ENCODE peak calls at places on chromosomes 4 and X, in five cellular contexts. U is vagina, V is heart right ventricle, Y is iPS DF 6.9, P is upper lobe of right lung. I is an unnamed sample.

GRCh38 chrX:150569155-150569477 is 695 bp downstream of the MTM1 start:
- DNase-seq in V (no peak), Y (no peak), P (peak), U (no peak), I (peak)

GRCh38 chrX:56233682-56234081 is 1.5 kb downstream of the KLF8 start:
- DNase-seq in U (no peak), V (peak), P (peak), Y (no peak), I (peak)

GRCh38 chr4:173301518-173302201 is 32.5 kb downstream of the HMGB2 start:
- DNase-seq in V (no peak), Y (no peak), P (no peak), U (no peak), I (no peak)

GRCh38 chr4:54959656-54960055 is 165.7 kb downstream of the KDR start:
- DNase-seq in U (no peak), Y (no peak), P (no peak), V (no peak), I (no peak)

GRCh38 chrX:27336466-27337091 is 126.6 kb downstream of the PPP4R3C start:
- DNase-seq in Y (peak), U (no peak), P (no peak), V (no peak), I (peak)

GRCh38 chrX:139967300-139967699 is 2.0 kb upstream of the CXorf66 start:
- DNase-seq in P (no peak), V (no peak), U (no peak), Y (no peak), I (no peak)

GRCh38 chr4:84474107-84474506 is 25.0 kb downstream of the NKX6-1 start:
- DNase-seq in P (no peak), Y (no peak), V (no peak), U (no peak), I (no peak)

GRCh38 chr4:100098681-100099080 is 91.6 kb downstream of the DDIT4L start:
- DNase-seq in P (no peak), Y (no peak), V (no peak), U (no peak), I (no peak)

GRCh38 chrX:131752493-131753198 is 208.8 kb downstream of the OR13H1 start:
- DNase-seq in Y (no peak), U (no peak), V (no peak), P (no peak), I (no peak)

GRCh38 chr4:137950286-137950685 is 291.9 kb downstream of the SLC7A11 start:
- DNase-seq in V (no peak), U (no peak), Y (no peak), P (no peak), I (no peak)

GRCh38 chr4:48891028-48891619 is 15.4 kb downstream of the OCIAD2 start:
- DNase-seq in V (no peak), Y (no peak), P (no peak), U (no peak), I (no peak)

GRCh38 chrX:24485976-24486680 is 21.0 kb downstream of the PDK3 start:
- DNase-seq in Y (no peak), P (no peak), U (no peak), V (no peak), I (no peak)

GRCh38 chr4:144336633-144337032 is 196.1 kb upstream of the GYPA start:
- DNase-seq in P (no peak), Y (no peak), U (no peak), V (no peak), I (no peak)

GRCh38 chr4:82745173-82745842 is 53.3 kb downstream of the SCD5 start:
- DNase-seq in Y (no peak), V (no peak), P (no peak), U (no peak), I (no peak)

GRCh38 chr4:106421441-106422296 is 53.1 kb upstream of the GIMD1 start:
- DNase-seq in V (no peak), P (no peak), Y (no peak), U (no peak), I (no peak)

GRCh38 chr4:13302876-13303275 is 181.3 kb downstream of the RAB28 start:
- DNase-seq in U (no peak), P (no peak), Y (no peak), V (no peak), I (no peak)

GRCh38 chrX:68139791-68140190 is 293.5 kb downstream of the OPHN1 start:
- DNase-seq in Y (no peak), V (no peak), P (no peak), U (no peak), I (no peak)

DNA sequence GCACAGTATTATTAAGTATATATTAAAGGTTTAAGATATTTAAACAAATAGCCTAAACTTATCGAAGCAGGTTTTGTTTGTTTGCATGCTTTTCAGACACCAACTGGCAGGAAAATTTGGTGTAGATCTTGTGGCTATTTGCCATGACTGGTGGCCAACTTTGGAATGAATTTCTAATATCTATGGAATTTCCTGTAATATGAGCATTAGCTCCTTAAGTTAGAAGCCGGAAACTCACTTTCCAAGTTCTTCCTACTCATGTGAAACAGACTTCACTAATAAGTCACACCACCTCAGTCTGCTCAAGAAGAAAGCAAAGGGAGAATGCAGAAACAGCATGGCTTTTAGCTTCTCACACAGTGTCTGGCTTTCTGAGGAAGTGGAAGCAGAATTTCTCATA is 563.9 kb downstream of the GRXCR1 start:
- DNase-seq in P (no peak), U (no peak), Y (no peak), V (no peak), I (no peak)
- H3K27ac ChIP-seq in P (no peak), U (no peak), Y (no peak), V (no peak), I (no peak)

DNA sequence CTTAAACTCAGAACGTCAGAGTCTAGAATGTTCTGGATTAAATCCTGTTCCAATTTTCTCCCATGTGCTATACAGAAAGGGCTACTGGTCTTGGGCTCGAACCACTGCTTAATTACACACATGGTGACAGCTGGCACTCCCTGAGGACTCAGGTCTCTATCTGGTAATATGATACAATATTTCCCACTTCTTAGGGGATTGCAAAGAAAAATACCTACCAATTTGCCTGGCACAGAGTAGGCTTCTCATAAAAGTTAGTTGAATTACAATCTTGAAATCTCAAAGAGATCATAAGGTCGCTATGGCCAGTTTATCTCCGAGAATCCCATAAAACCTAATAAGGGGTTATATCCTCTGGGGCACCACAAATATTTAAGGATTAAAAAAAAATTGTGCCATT is 8.6 kb downstream of the GPM6B start:
- DNase-seq in V (no peak), P (no peak), U (no peak), Y (no peak), I (no peak)
- H3K27ac ChIP-seq in V (no peak), P (no peak), U (no peak), Y (no peak), I (no peak)

GRCh38 chr4:38390962-38391361 is 273.0 kb upstream of the KLF3 start:
- DNase-seq in P (no peak), V (no peak), U (no peak), Y (no peak), I (no peak)
- H3K27ac ChIP-seq in P (no peak), V (no peak), U (no peak), Y (no peak), I (no peak)

GRCh38 chr4:151408630-151409469 is at the start of gene FHIP1A:
- DNase-seq in P (peak), U (no peak), V (peak), Y (peak), I (peak)

GRCh38 chr4:151408380-151408629 is 671 bp upstream of the FHIP1A start:
- DNase-seq in P (no peak), V (no peak), Y (no peak), U (no peak), I (no peak)

GRCh38 chr4:151407466-151408379 is 1.3 kb upstream of the FHIP1A start:
- DNase-seq in V (no peak), P (peak), Y (no peak), U (no peak), I (peak)

GRCh38 chr4:151407018-151407417 is 2.0 kb upstream of the FHIP1A start:
- DNase-seq in V (no peak), Y (no peak), U (no peak), P (no peak), I (no peak)

DNA sequence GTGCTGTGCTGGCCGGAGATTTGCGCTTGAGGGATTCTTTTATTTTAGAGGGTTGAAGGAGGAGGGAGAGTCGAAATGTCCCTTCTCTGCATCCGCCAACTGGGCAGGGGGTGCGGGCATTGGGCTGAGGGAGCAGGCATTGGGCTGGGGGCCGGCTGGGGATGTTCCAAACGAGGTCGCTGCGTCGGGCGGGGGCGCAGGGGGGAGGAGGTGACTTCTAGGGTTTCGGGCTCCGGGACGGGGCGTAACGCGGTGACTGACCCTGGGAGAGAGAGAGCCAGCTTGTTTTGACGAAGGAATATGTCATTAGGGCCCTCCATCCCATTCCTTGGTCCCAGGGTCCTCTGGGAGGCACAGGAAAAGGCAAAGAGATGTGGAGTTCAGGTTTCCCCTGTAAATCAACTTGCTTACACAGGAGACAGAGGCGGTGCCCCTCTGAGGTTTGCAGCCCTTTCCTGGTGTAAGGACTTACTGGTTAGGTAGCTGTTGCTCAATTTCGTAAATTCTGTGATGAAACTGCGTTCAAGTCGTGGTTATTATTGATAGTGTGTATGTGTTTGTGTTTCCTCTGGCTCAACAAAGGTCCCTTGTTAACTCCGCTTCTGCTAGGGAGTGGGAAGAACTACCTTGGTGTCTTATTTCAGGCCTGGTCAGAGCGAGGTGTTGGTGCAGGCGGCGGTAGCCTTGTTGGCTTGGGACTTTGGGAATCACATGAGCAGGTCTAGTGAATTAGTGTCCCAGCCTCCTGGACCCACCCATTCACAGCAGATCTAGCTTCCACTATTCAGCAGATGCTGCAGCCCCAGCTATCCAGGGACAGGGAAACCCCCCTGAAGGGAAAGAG is 716 bp downstream of the FHIP1A start:
- DNase-seq in U (no peak), V (peak), Y (no peak), P (no peak), I (peak)
- H3K27ac ChIP-seq in U (peak), V (peak), Y (no peak), P (peak), I (no peak)

DNA sequence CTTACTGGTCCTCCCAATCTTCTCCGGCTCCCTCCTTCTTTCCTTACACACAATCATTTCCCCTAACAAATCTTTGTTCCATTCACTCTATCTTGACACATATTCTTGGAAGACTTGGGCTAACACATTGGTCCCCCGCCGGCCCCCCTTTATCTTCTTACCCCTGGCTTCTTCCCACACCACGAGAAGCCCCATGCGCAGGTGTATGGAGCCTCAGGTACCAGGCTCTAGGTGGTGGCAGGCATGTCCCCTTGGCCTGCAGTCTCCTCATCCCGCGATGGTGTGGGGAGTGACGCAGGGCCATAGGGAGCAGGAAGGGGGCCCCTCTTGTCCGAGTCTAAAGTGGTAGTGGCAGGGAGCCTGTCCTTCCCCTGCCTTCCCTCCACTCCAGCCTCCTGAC is 49.9 kb downstream of the DIPK2B start:
- DNase-seq in Y (no peak), V (no peak), P (no peak), U (no peak), I (no peak)
- H3K27ac ChIP-seq in Y (no peak), V (no peak), P (no peak), U (no peak), I (no peak)

GRCh38 chrX:2694868-2695267 is 3.8 kb downstream of the CD99 start:
- DNase-seq in V (no peak), Y (no peak), P (no peak), U (no peak), I (no peak)
- H3K27ac ChIP-seq in V (peak), Y (no peak), P (no peak), U (peak), I (no peak)

DNA sequence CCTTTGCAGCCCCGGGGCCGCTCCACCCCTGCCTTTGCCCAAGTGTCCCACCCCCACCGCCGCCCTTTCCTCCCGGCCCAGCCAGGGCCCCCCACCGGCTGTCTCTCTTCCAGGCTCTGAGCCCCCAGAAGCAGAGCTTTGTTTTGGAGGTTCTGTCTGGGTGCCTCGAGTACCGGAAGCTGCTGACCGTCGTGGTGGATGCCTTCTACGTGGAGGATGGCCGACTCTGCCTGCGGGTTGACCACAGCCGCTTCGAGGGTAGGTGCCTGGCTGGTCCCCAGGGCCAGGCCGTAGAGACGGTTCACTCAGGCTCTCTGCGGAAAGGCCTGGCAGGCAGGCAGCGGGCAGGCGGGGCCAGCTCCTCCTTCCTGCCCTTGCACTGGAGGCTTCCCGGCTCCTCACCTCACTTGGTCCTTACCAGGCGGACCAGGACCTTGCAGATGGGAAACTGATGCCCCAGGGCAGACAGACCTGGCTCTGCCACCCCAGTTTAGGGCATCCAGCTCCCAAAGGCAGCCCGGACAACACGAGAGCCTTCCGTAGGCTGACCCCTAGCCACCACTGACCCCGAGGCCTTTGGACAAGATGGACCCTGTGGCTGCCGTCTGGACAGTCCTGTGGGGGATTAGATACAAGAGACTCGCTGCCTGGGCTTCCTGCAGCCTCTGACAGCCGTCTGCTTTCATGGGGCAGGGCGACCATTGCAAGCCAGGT is 18.2 kb downstream of the CFAP99 start:
- DNase-seq in Y (no peak), P (no peak), U (no peak), V (no peak), I (no peak)
- H3K27ac ChIP-seq in Y (no peak), P (no peak), U (no peak), V (no peak), I (no peak)

GRCh38 chr4:25949166-25949748 is 35.2 kb downstream of the SMIM20 start:
- DNase-seq in P (no peak), U (no peak), Y (peak), V (no peak), I (no peak)
- H3K27ac ChIP-seq in P (no peak), U (no peak), Y (no peak), V (no peak), I (no peak)